ENCODE peak calls at places on chromosomes 5 and 9, in six cellular contexts. One of them, this sample, is unnamed. For H3K4me1 and H3K36me3, the result is how much of the 10 kb centered on the place peaks cover.

GRCh38 chr9:100775912-100776311 is 198.0 kb downstream of the CAVIN4 start:
- DNase-seq in PC-3: no peak
- DNase-seq in PC-9: no peak
- DNase-seq in aorta: no peak
- DNase-seq in cardiac muscle cell: no peak
- DNase-seq in pancreas: no peak
- DNase-seq in this sample: no peak

GRCh38 chr5:79143684-79144379 is 32.2 kb downstream of the BHMT start:
- DNase-seq in pancreas: no peak
- DNase-seq in PC-9: peak
- DNase-seq in cardiac muscle cell: no peak
- DNase-seq in aorta: no peak
- DNase-seq in PC-3: peak
- DNase-seq in this sample: no peak

GRCh38 chr9:1046639-1047604 is 3.2 kb upstream of the DMRT2 start:
- DNase-seq in pancreas: no peak
- DNase-seq in aorta: no peak
- DNase-seq in PC-3: no peak
- DNase-seq in cardiac muscle cell: peak
- DNase-seq in PC-9: no peak
- DNase-seq in this sample: no peak

GRCh38 chr5:91016954-91017690 is 366.0 kb downstream of the ARRDC3 start:
- DNase-seq in cardiac muscle cell: no peak
- DNase-seq in aorta: no peak
- DNase-seq in pancreas: no peak
- DNase-seq in PC-3: peak
- DNase-seq in PC-9: no peak
- DNase-seq in this sample: no peak

GRCh38 chr9:2291980-2292704 is 277.0 kb downstream of the SMARCA2 start:
- DNase-seq in pancreas: peak
- DNase-seq in PC-3: peak
- DNase-seq in cardiac muscle cell: peak
- DNase-seq in PC-9: peak
- DNase-seq in aorta: no peak
- DNase-seq in this sample: no peak

GRCh38 chr9:127128341-127129072 is 6.1 kb upstream of the ANGPTL2 start:
- DNase-seq in pancreas: no peak
- DNase-seq in cardiac muscle cell: no peak
- DNase-seq in aorta: peak
- DNase-seq in PC-9: no peak
- DNase-seq in PC-3: peak
- DNase-seq in this sample: peak

GRCh38 chr9:87157366-87158031 is 210.2 kb upstream of the GAS1 start:
- DNase-seq in PC-9: no peak
- DNase-seq in pancreas: no peak
- DNase-seq in cardiac muscle cell: no peak
- DNase-seq in PC-3: no peak
- DNase-seq in aorta: no peak
- DNase-seq in this sample: no peak

GRCh38 chr9:88892729-88893128 is 98.5 kb upstream of the S1PR3 start:
- DNase-seq in pancreas: no peak
- DNase-seq in aorta: no peak
- DNase-seq in PC-9: no peak
- DNase-seq in PC-3: no peak
- DNase-seq in cardiac muscle cell: no peak
- DNase-seq in this sample: no peak

GRCh38 chr5:160486573-160486972 is 64.9 kb downstream of the PTTG1 start:
- DNase-seq in PC-9: no peak
- DNase-seq in cardiac muscle cell: no peak
- DNase-seq in aorta: no peak
- DNase-seq in pancreas: no peak
- DNase-seq in PC-3: no peak
- DNase-seq in this sample: no peak

GRCh38 chr9:93268551-93269314 is 84.8 kb downstream of the WNK2 start:
- DNase-seq in PC-9: no peak
- DNase-seq in aorta: peak
- DNase-seq in pancreas: peak
- DNase-seq in cardiac muscle cell: no peak
- DNase-seq in PC-3: no peak
- DNase-seq in this sample: no peak

GRCh38 chr5:68441309-68441708 is 225.8 kb downstream of the PIK3R1 start:
- DNase-seq in pancreas: no peak
- DNase-seq in aorta: no peak
- DNase-seq in PC-3: no peak
- DNase-seq in PC-9: no peak
- DNase-seq in cardiac muscle cell: no peak
- DNase-seq in this sample: no peak

GRCh38 chr9:95197692-95198271 is 119.7 kb downstream of the FANCC start:
- DNase-seq in cardiac muscle cell: no peak
- DNase-seq in PC-9: no peak
- DNase-seq in PC-3: no peak
- DNase-seq in aorta: peak
- DNase-seq in pancreas: peak
- DNase-seq in this sample: no peak

GRCh38 chr5:133945561-133945960 is 22.9 kb downstream of the C5orf15 start:
- DNase-seq in cardiac muscle cell: no peak
- DNase-seq in PC-3: no peak
- DNase-seq in aorta: no peak
- DNase-seq in PC-9: no peak
- DNase-seq in pancreas: peak
- DNase-seq in this sample: no peak

DNA sequence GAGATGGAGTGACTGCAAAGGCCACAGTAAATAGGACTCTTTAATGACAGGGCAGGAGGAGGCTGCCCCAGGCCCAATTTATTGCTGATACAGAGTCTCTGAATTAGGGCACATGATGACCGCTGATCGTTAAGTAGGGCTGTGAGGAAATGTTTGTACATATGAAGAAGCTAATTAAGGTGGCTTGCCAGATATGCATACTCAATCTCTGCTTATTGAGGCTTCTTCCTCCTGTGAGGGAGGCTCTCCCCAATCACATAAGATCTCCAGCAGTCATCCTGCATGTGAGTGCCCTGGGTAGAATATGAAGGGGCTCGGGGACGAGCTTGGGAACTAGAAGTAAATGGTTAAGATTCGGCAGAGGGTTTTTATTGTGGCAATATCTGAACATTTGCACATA is 8.2 kb upstream of the CD180 start:
- DNase-seq in PC-9: no peak
- DNase-seq in cardiac muscle cell: no peak
- DNase-seq in PC-3: no peak
- DNase-seq in aorta: no peak
- DNase-seq in pancreas: no peak
- DNase-seq in this sample: no peak
- H3K4me1 ChIP-seq in PC-9: under half
- H3K4me1 ChIP-seq in cardiac muscle cell: under half
- H3K4me1 ChIP-seq in PC-3: under half
- H3K4me1 ChIP-seq in aorta: under half
- H3K4me1 ChIP-seq in pancreas: under half
- H3K4me1 ChIP-seq in this sample: under half

GRCh38 chr9:136419092-136419420 is 8.6 kb downstream of the PMPCA start:
- DNase-seq in PC-3: no peak
- DNase-seq in cardiac muscle cell: no peak
- DNase-seq in aorta: no peak
- DNase-seq in pancreas: no peak
- DNase-seq in PC-9: no peak
- DNase-seq in this sample: no peak
- H3K36me3 ChIP-seq in PC-3: under half
- H3K36me3 ChIP-seq in cardiac muscle cell: half or more
- H3K36me3 ChIP-seq in aorta: under half
- H3K36me3 ChIP-seq in pancreas: half or more
- H3K36me3 ChIP-seq in PC-9: under half
- H3K36me3 ChIP-seq in this sample: half or more

GRCh38 chr5:59037453-59038168 is 454.7 kb downstream of the RAB3C start:
- DNase-seq in PC-3: no peak
- DNase-seq in aorta: no peak
- DNase-seq in cardiac muscle cell: no peak
- DNase-seq in PC-9: no peak
- DNase-seq in pancreas: no peak
- DNase-seq in this sample: no peak

GRCh38 chr5:59040007-59040803 is 457.3 kb downstream of the RAB3C start:
- DNase-seq in cardiac muscle cell: no peak
- DNase-seq in PC-9: no peak
- DNase-seq in pancreas: no peak
- DNase-seq in PC-3: no peak
- DNase-seq in aorta: no peak
- DNase-seq in this sample: no peak

GRCh38 chr5:59039296-59040006 is 456.6 kb downstream of the RAB3C start:
- DNase-seq in PC-3: peak
- DNase-seq in cardiac muscle cell: peak
- DNase-seq in PC-9: peak
- DNase-seq in aorta: peak
- DNase-seq in pancreas: peak
- DNase-seq in this sample: peak

GRCh38 chr5:59038169-59039002 is 455.5 kb downstream of the RAB3C start:
- DNase-seq in aorta: no peak
- DNase-seq in PC-9: no peak
- DNase-seq in PC-3: no peak
- DNase-seq in pancreas: no peak
- DNase-seq in cardiac muscle cell: no peak
- DNase-seq in this sample: no peak

DNA sequence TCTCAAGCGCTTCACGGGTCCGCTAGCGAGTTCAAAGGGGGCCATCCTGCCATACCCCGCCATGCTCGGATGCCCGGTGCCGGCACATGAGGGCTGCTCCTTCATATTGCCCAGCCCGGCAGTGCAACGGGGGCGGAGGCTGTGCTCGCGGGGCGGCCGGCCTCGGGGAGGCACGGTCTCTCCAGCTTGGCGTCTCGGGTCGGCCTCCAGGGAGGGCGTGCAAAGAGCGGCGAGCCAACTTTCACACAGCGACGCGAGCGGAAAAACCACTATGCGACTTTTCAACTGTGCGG is 456.1 kb downstream of the RAB3C start:
- DNase-seq in pancreas: no peak
- DNase-seq in aorta: no peak
- DNase-seq in cardiac muscle cell: no peak
- DNase-seq in PC-9: no peak
- DNase-seq in PC-3: no peak
- DNase-seq in this sample: no peak
- H3K27ac ChIP-seq in pancreas: peak
- H3K27ac ChIP-seq in aorta: peak
- H3K27ac ChIP-seq in cardiac muscle cell: no peak
- H3K27ac ChIP-seq in PC-9: no peak
- H3K27ac ChIP-seq in PC-3: no peak
- H3K27ac ChIP-seq in this sample: peak

GRCh38 chr5:76700571-76700970 is 15.4 kb upstream of the F2R start:
- DNase-seq in PC-9: no peak
- DNase-seq in aorta: no peak
- DNase-seq in PC-3: no peak
- DNase-seq in cardiac muscle cell: no peak
- DNase-seq in pancreas: no peak
- DNase-seq in this sample: no peak
- H3K4me1 ChIP-seq in PC-9: under half
- H3K4me1 ChIP-seq in aorta: under half
- H3K4me1 ChIP-seq in PC-3: under half
- H3K4me1 ChIP-seq in cardiac muscle cell: under half
- H3K4me1 ChIP-seq in pancreas: under half
- H3K4me1 ChIP-seq in this sample: under half

DNA sequence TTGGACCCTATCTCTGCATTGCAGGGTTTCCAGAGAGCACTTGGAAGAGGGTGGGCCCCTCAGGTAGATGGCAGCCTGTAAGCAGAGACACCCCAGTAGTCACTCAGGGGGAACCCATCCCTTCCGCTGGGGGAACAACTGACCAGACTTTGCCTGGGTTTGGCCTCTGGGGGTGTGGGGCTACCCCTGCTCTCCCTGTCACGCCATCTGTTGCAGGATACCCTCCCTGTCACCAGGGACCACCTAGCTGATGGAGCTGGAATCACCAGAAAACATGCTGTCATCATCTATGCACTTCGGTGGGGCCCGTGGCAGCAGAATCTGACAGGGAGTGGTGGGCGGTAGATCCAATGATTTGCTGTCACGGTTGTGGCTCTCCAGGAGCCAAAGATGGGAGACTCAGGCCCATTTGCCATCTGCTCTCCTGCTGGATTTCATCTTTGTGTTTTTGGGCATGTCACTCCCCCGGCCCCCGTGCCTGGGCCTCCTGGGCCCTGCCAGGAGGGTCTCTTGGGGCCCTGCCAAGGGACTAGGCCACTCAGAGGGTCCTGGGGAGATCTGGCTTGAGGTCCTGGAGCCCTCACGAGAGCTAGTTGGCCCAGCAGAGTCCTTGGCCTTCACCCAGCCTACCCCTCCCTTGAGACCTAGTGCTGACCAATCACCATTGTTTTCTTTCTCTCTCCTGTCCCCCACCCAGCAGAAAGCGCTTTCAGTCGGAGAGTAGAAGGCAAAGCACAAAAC is 46.0 kb downstream of the AMBP start:
- DNase-seq in pancreas: no peak
- DNase-seq in aorta: no peak
- DNase-seq in PC-3: no peak
- DNase-seq in cardiac muscle cell: no peak
- DNase-seq in PC-9: no peak
- DNase-seq in this sample: no peak
- H3K36me3 ChIP-seq in pancreas: under half
- H3K36me3 ChIP-seq in aorta: under half
- H3K36me3 ChIP-seq in PC-3: under half
- H3K36me3 ChIP-seq in cardiac muscle cell: under half
- H3K36me3 ChIP-seq in PC-9: under half
- H3K36me3 ChIP-seq in this sample: under half

GRCh38 chr9:110952018-110952864 is 86.0 kb downstream of the LPAR1 start:
- DNase-seq in pancreas: no peak
- DNase-seq in PC-9: peak
- DNase-seq in PC-3: peak
- DNase-seq in aorta: no peak
- DNase-seq in cardiac muscle cell: no peak
- DNase-seq in this sample: no peak
- H3K27ac ChIP-seq in pancreas: no peak
- H3K27ac ChIP-seq in PC-9: no peak
- H3K27ac ChIP-seq in PC-3: peak
- H3K27ac ChIP-seq in aorta: no peak
- H3K27ac ChIP-seq in cardiac muscle cell: no peak
- H3K27ac ChIP-seq in this sample: no peak

GRCh38 chr5:129903466-129904101 is 681 bp upstream of the CHSY3 start:
- DNase-seq in PC-9: no peak
- DNase-seq in PC-3: no peak
- DNase-seq in aorta: no peak
- DNase-seq in pancreas: no peak
- DNase-seq in cardiac muscle cell: peak
- DNase-seq in this sample: no peak
- H3K4me1 ChIP-seq in PC-9: under half
- H3K4me1 ChIP-seq in PC-3: under half
- H3K4me1 ChIP-seq in aorta: under half
- H3K4me1 ChIP-seq in pancreas: under half
- H3K4me1 ChIP-seq in cardiac muscle cell: under half
- H3K4me1 ChIP-seq in this sample: under half

GRCh38 chr5:2317540-2317939 is 433.9 kb downstream of the IRX2 start:
- DNase-seq in cardiac muscle cell: no peak
- DNase-seq in pancreas: no peak
- DNase-seq in PC-9: no peak
- DNase-seq in aorta: no peak
- DNase-seq in PC-3: no peak
- DNase-seq in this sample: no peak
- H3K36me3 ChIP-seq in cardiac muscle cell: under half
- H3K36me3 ChIP-seq in pancreas: under half
- H3K36me3 ChIP-seq in PC-9: under half
- H3K36me3 ChIP-seq in aorta: under half
- H3K36me3 ChIP-seq in PC-3: under half
- H3K36me3 ChIP-seq in this sample: under half

This sample was measured in left ventricle myocardium inferior.